ENCODE peak calls at places on chromosomes 11 and 22, in four cellular contexts. W, D, H and Z are unnamed samples.

GRCh38 chr22:43928418-43929307 is 5.1 kb downstream of the PNPLA3 start:
- DNase-seq in D (no peak), W (no peak), H (no peak), Z (no peak)

GRCh38 chr22:33563568-33563967 is 356.7 kb downstream of the LARGE1 start:
- DNase-seq in D (no peak), H (no peak), W (no peak), Z (no peak)

GRCh38 chr11:13772223-13773046 is 104.0 kb downstream of the FAR1 start:
- DNase-seq in H (peak; percentile 68), W (peak; percentile 51), D (no peak), Z (peak; percentile 36)

GRCh38 chr11:1151366-1152315 is 6.1 kb upstream of the MUC5AC start:
- DNase-seq in W (peak; percentile 11), D (no peak), H (peak; percentile 55), Z (no peak)

GRCh38 chr22:48758905-48759875 is 1068.5 kb downstream of the BRD1 start:
- DNase-seq in H (no peak), W (no peak), D (no peak), Z (no peak)

GRCh38 chr22:17965538-17966402 is 58.6 kb downstream of the MICAL3 start:
- DNase-seq in H (no peak), W (no peak), D (no peak), Z (no peak)

GRCh38 chr11:117443269-117444186 is 115.9 kb downstream of the CEP164 start:
- DNase-seq in W (peak; percentile 70), H (no peak), D (peak; percentile 82), Z (no peak)

GRCh38 chr11:110176366-110177056 is 83.3 kb downstream of the ZC3H12C start:
- DNase-seq in W (peak; percentile 46), D (no peak), H (no peak), Z (no peak)

GRCh38 chr11:93648168-93648567 is 13.3 kb upstream of the CEP295 start:
- DNase-seq in W (peak; percentile 21), D (no peak), H (no peak), Z (no peak)

GRCh38 chr11:28679795-28680194 is 571.6 kb downstream of the METTL15 start:
- DNase-seq in D (no peak), W (peak; percentile 92), H (no peak), Z (no peak)

GRCh38 chr11:79150966-79151365 is 289.9 kb downstream of the TENM4 start:
- DNase-seq in D (no peak), W (no peak), H (no peak), Z (peak; percentile 15)

GRCh38 chr11:17734418-17734911 is at the start of gene KCNC1:
- DNase-seq in H (no peak), D (no peak), W (peak; percentile 67), Z (no peak)

GRCh38 chr11:123103326-123103980 is 41.5 kb upstream of the HSPA8 start:
- DNase-seq in D (no peak), H (peak; percentile 60), W (peak; percentile 86), Z (no peak)

GRCh38 chr11:72755794-72756285 is 3.6 kb upstream of the ARAP1 start:
- DNase-seq in H (no peak), D (no peak), W (no peak), Z (no peak)

GRCh38 chr22:44683237-44683636 is 18.8 kb upstream of the PRR5 start:
- DNase-seq in D (no peak), W (no peak), H (no peak), Z (no peak)

GRCh38 chr11:129911298-129911697 is 15.9 kb upstream of the NFRKB start:
- DNase-seq in D (no peak), W (peak; percentile 20), H (no peak), Z (no peak)

GRCh38 chr11:36109850-36110606 is 166.2 kb downstream of the LDLRAD3 start:
- DNase-seq in H (no peak), W (no peak), D (no peak), Z (no peak)

GRCh38 chr11:64436025-64436424 is 77.1 kb downstream of the RPS6KA4 start:
- DNase-seq in W (peak; percentile 14), D (no peak), H (peak; percentile 92), Z (no peak)

GRCh38 chr11:92050305-92050704 is 174.3 kb upstream of the FAT3 start:
- DNase-seq in H (no peak), D (no peak), W (no peak), Z (no peak)

GRCh38 chr11:74673956-74674355 is 57.3 kb downstream of the CHRDL2 start:
- DNase-seq in W (no peak), D (no peak), H (no peak), Z (no peak)

GRCh38 chr22:24437820-24438328 is 10.5 kb downstream of the ADORA2A start:
- DNase-seq in H (peak; percentile 84), W (peak; percentile 60), D (peak; percentile 16), Z (no peak)

DNA sequence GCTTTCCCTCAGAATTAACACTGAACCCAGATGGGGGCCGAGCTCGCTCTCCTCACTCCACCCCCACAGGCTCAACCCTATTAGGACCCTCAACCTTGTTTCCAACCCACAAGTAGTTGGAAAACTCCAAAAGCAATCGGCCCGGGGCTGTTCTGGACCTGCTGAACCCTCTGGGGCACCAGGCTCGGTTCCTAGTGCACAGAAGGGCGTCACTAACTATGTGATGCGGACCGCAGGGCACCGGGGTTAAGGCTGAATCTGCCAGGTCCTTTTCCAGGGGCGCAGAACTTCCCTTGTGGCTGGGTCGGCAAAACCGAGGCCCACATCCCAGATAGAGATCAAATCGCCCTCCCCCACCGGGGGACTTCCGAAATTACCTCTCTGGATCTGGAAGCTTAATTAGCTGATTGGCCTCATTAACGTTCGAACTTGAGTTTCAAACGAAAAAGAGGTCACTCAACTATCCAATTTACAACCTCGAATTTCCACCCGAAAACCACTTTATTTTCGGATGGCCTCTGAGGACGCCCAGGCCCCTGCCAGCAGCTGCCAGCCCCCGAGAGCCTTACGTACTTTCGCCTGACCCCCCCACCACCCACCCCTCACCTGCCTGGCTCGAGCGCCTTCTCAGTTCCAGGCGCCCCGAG is 1.7 kb downstream of the SHANK2 start:
- DNase-seq in W (no peak), H (no peak), D (no peak), Z (no peak)
- H3K4me1 ChIP-seq in W (no peaks in the 10 kb centered on the region), H (peaks cover 35% of the 10 kb centered on the region), D (no peaks in the 10 kb centered on the region), Z (peaks cover 4% of the 10 kb centered on the region)

GRCh38 chr22:20275836-20276235 is 7.7 kb upstream of the RTN4R start:
- DNase-seq in D (no peak), W (no peak), H (no peak), Z (no peak)
- H3K4me1 ChIP-seq in D (no peaks in the 10 kb centered on the region), W (no peaks in the 10 kb centered on the region), H (no peaks in the 10 kb centered on the region), Z (no peaks in the 10 kb centered on the region)

GRCh38 chr11:134275534-134276395 is at the start of gene GLB1L3:
- DNase-seq in D (no peak), W (peak; percentile 60), H (no peak), Z (no peak)

GRCh38 chr11:134278356-134278755 is 2.2 kb downstream of the GLB1L3 start:
- DNase-seq in D (no peak), H (no peak), W (no peak), Z (no peak)

GRCh38 chr11:134277176-134278001 is 1.2 kb downstream of the GLB1L3 start:
- DNase-seq in D (no peak), W (peak; percentile 10), H (no peak), Z (no peak)

GRCh38 chr11:134275188-134275533 is 1.0 kb upstream of the GLB1L3 start:
- DNase-seq in W (no peak), D (no peak), H (no peak), Z (no peak)

GRCh38 chr11:134276396-134277175 is 407 bp downstream of the GLB1L3 start:
- DNase-seq in W (peak; percentile 5), D (no peak), H (no peak), Z (no peak)
- H3K4me1 ChIP-seq in W (no peaks in the 10 kb centered on the region), D (peaks cover 4% of the 10 kb centered on the region), H (no peaks in the 10 kb centered on the region), Z (peaks cover 11% of the 10 kb centered on the region)

GRCh38 chr22:49784987-49785614 is 42.6 kb downstream of the BRD1 start:
- DNase-seq in H (no peak), W (no peak), D (no peak), Z (no peak)
- H3K4me1 ChIP-seq in H (no peaks in the 10 kb centered on the region), W (peaks cover 19% of the 10 kb centered on the region), D (peaks cover 12% of the 10 kb centered on the region), Z (peaks cover 5% of the 10 kb centered on the region)

DNA sequence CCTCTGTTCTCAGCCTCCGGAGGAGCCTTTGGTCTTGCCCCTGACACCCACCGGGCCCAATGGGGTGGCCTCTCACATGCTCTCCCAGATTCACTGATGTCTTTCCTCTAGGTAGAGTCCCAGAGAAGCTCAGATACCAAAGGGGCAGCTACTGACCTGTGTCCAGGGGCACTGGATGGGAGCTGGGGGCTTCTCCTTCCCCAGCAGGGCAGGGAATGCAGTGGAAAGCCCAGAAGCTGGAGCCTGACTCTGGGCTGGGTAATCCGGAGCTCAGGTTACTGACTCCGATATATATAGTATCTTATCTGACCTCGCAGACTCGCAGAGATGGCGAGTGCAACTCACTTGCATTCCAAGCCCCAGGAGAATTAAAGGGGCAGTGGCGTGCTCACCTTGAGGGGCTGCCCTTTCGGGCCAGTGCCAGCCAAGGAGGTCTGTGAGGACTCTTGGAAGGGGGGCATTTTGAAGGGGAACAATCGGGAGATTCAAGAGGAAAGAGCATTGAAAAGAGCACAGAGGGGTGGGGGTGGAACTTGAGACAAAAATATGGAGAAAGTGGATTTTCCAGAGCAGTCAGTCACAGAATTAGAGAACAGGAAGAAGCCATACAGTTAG is 2.5 kb downstream of the USP2 start:
- DNase-seq in H (no peak), W (no peak), D (no peak), Z (no peak)
- H3K4me1 ChIP-seq in H (peaks cover 37% of the 10 kb centered on the region), W (peaks cover 28% of the 10 kb centered on the region), D (no peaks in the 10 kb centered on the region), Z (peaks cover 34% of the 10 kb centered on the region)

GRCh38 chr22:20433191-20433590 is 4.4 kb downstream of the SCARF2 start:
- DNase-seq in D (peak; percentile 24), H (no peak), W (no peak), Z (no peak)
- H3K4me1 ChIP-seq in D (no peaks in the 10 kb centered on the region), H (peaks cover 3% of the 10 kb centered on the region), W (peaks cover 11% of the 10 kb centered on the region), Z (peaks cover 25% of the 10 kb centered on the region)

GRCh38 chr11:2398664-2399355 is 1.7 kb upstream of the TSSC4 start:
- DNase-seq in H (no peak), W (no peak), D (no peak), Z (no peak)

GRCh38 chr11:2396471-2396870 is 4.1 kb upstream of the TSSC4 start:
- DNase-seq in H (no peak), D (no peak), W (no peak), Z (no peak)

GRCh38 chr11:2395211-2395730 is 5.3 kb upstream of the TSSC4 start:
- DNase-seq in D (no peak), H (no peak), W (no peak), Z (no peak)

GRCh38 chr11:2395856-2396255 is 4.7 kb upstream of the TSSC4 start:
- DNase-seq in W (no peak), H (no peak), D (no peak), Z (no peak)

DNA sequence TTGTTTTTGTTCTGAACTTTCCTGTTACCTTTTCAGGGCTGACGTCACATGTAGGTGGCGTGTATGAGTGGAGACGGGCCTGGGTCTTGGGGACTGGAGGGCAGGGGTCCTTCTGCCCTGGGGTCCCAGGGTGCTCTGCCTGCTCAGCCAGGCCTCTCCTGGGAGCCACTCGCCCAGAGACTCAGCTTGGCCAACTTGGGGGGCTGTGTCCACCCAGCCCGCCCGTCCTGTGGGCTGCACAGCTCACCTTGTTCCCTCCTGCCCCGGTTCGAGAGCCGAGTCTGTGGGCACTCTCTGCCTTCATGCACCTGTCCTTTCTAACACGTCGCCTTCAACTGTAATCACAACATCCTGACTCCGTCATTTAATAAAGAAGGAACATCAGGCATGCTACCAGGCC is 3.5 kb upstream of the TSSC4 start:
- DNase-seq in H (no peak), D (no peak), W (no peak), Z (no peak)
- H3K4me1 ChIP-seq in H (no peaks in the 10 kb centered on the region), D (no peaks in the 10 kb centered on the region), W (peaks cover 16% of the 10 kb centered on the region), Z (peaks cover 18% of the 10 kb centered on the region)